ENCODE peak calls at places on chromosomes 6 and 20, in four cellular contexts. One of them, this sample, is unnamed.

GRCh38 chr20:25013478-25014380 is 21.2 kb upstream of the APMAP start:
- DNase-seq in OCI-LY7: no peak
- DNase-seq in dorsolateral prefrontal cortex: peak
- DNase-seq in fibroblast of lung: no peak
- DNase-seq in this sample: no peak

GRCh38 chr20:50450961-50451752 is 59.0 kb upstream of the PTPN1 start:
- DNase-seq in dorsolateral prefrontal cortex: no peak
- DNase-seq in OCI-LY7: peak
- DNase-seq in fibroblast of lung: peak
- DNase-seq in this sample: peak

GRCh38 chr20:63483834-63484233 is 11.4 kb upstream of the KCNQ2 start:
- DNase-seq in dorsolateral prefrontal cortex: no peak
- DNase-seq in fibroblast of lung: no peak
- DNase-seq in OCI-LY7: no peak
- DNase-seq in this sample: no peak

GRCh38 chr20:2585811-2586210 is 49.4 kb downstream of the TMC2 start:
- DNase-seq in OCI-LY7: no peak
- DNase-seq in dorsolateral prefrontal cortex: no peak
- DNase-seq in fibroblast of lung: peak
- DNase-seq in this sample: peak

GRCh38 chr6:34696189-34696738 is 303 bp downstream of the ILRUN start:
- DNase-seq in dorsolateral prefrontal cortex: peak
- DNase-seq in OCI-LY7: no peak
- DNase-seq in fibroblast of lung: peak
- DNase-seq in this sample: no peak

GRCh38 chr6:135087803-135088202 is 33.2 kb upstream of the HBS1L start:
- DNase-seq in dorsolateral prefrontal cortex: no peak
- DNase-seq in OCI-LY7: no peak
- DNase-seq in fibroblast of lung: no peak
- DNase-seq in this sample: no peak

GRCh38 chr6:17653198-17653881 is 53.2 kb downstream of the FAM8A1 start:
- DNase-seq in dorsolateral prefrontal cortex: no peak
- DNase-seq in fibroblast of lung: no peak
- DNase-seq in OCI-LY7: no peak
- DNase-seq in this sample: no peak

GRCh38 chr6:119170427-119171407 is 92.3 kb upstream of the FAM184A start:
- DNase-seq in fibroblast of lung: peak
- DNase-seq in OCI-LY7: no peak
- DNase-seq in dorsolateral prefrontal cortex: no peak
- DNase-seq in this sample: no peak

GRCh38 chr20:64090165-64090564 is 6.0 kb upstream of the LKAAEAR1 start:
- DNase-seq in fibroblast of lung: no peak
- DNase-seq in OCI-LY7: no peak
- DNase-seq in dorsolateral prefrontal cortex: peak
- DNase-seq in this sample: no peak

GRCh38 chr20:48651960-48652359 is 175.8 kb downstream of the PREX1 start:
- DNase-seq in fibroblast of lung: no peak
- DNase-seq in dorsolateral prefrontal cortex: no peak
- DNase-seq in OCI-LY7: no peak
- DNase-seq in this sample: no peak

GRCh38 chr20:19806806-19807691 is 49.0 kb downstream of the RIN2 start:
- DNase-seq in fibroblast of lung: peak
- DNase-seq in OCI-LY7: no peak
- DNase-seq in dorsolateral prefrontal cortex: no peak
- DNase-seq in this sample: no peak

GRCh38 chr20:60246751-60247150 is 288.5 kb downstream of the CDH26 start:
- DNase-seq in dorsolateral prefrontal cortex: no peak
- DNase-seq in fibroblast of lung: no peak
- DNase-seq in OCI-LY7: no peak
- DNase-seq in this sample: no peak

DNA sequence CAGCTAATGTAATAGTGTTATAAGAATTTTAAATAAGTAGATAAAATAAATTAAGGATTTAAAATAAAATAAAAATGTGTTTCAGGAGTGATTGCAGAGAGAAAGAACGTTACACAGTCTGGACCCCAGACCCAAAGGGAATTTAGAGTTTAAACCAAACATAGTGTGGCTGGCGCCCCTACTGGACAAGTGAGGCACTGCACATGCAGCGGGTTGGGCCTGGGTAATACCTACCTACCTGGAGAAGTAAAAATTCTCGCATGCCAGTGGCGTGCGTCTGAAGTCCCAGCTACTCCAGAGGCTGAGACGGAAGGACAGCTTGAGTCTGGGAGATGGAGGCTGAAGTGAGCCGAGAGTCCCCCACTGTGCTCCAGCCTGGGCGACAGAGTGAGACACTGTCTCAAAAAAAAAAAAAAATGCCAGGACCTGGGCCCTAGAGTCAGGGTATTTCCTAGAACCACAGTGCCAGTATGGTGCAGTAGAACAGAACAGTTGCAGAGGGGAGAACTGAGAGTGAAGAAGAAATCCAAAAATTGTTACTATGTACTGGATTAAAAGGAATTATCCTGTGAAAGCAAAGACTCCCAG is 71.4 kb upstream of the TCF21 start:
- DNase-seq in OCI-LY7: peak
- DNase-seq in fibroblast of lung: no peak
- DNase-seq in dorsolateral prefrontal cortex: no peak
- DNase-seq in this sample: no peak
- TF ChIP-seq CTCF in OCI-LY7: peak
- TF ChIP-seq CTCF in fibroblast of lung: peak
- TF ChIP-seq CTCF in dorsolateral prefrontal cortex: peak
- TF ChIP-seq CTCF in this sample: peak

GRCh38 chr20:44809380-44810060 is 826 bp downstream of the RIMS4 start:
- DNase-seq in dorsolateral prefrontal cortex: no peak
- DNase-seq in fibroblast of lung: no peak
- DNase-seq in OCI-LY7: no peak
- DNase-seq in this sample: no peak
- H3K4me3 ChIP-seq in dorsolateral prefrontal cortex: peak
- H3K4me3 ChIP-seq in fibroblast of lung: no peak
- H3K4me3 ChIP-seq in OCI-LY7: no peak
- H3K4me3 ChIP-seq in this sample: no peak

DNA sequence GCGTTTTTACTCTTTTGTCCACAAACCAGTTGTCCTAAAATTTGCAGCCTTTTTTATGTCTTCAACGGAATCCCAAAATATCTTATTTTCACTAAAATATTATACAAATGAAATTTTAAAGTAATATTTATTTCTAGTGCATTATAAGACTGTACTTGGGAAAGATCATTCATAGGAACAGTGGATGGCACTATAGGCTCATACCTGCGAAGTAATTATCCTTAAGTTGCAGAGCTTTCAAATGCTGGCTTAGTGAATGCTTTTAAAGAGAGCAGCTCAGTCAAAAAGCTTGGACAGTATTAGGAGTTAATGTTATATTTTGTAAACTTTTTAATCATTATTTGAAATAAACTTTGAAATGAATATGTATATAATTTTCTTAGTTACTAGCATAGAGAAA is 254.9 kb downstream of the CDKAL1 start:
- DNase-seq in dorsolateral prefrontal cortex: no peak
- DNase-seq in fibroblast of lung: peak
- DNase-seq in OCI-LY7: no peak
- DNase-seq in this sample: no peak
- TF ChIP-seq CTCF in dorsolateral prefrontal cortex: peak
- TF ChIP-seq CTCF in fibroblast of lung: no peak
- TF ChIP-seq CTCF in OCI-LY7: no peak
- TF ChIP-seq CTCF in this sample: peak

GRCh38 chr20:33686984-33687366 is 790 bp upstream of the E2F1 start:
- DNase-seq in fibroblast of lung: no peak
- DNase-seq in dorsolateral prefrontal cortex: no peak
- DNase-seq in OCI-LY7: no peak
- DNase-seq in this sample: no peak
- H3K4me3 ChIP-seq in fibroblast of lung: peak
- H3K4me3 ChIP-seq in dorsolateral prefrontal cortex: peak
- H3K4me3 ChIP-seq in OCI-LY7: peak
- H3K4me3 ChIP-seq in this sample: peak

GRCh38 chr20:949717-950116 is 33.6 kb upstream of the ANGPT4 start:
- DNase-seq in dorsolateral prefrontal cortex: no peak
- DNase-seq in OCI-LY7: no peak
- DNase-seq in fibroblast of lung: no peak
- DNase-seq in this sample: no peak

GRCh38 chr20:952196-952795 is 36.2 kb upstream of the ANGPT4 start:
- DNase-seq in dorsolateral prefrontal cortex: no peak
- DNase-seq in fibroblast of lung: no peak
- DNase-seq in OCI-LY7: no peak
- DNase-seq in this sample: no peak

GRCh38 chr20:955111-955510 is 39.0 kb upstream of the ANGPT4 start:
- DNase-seq in OCI-LY7: no peak
- DNase-seq in dorsolateral prefrontal cortex: no peak
- DNase-seq in fibroblast of lung: no peak
- DNase-seq in this sample: no peak

GRCh38 chr20:953742-954141 is 37.6 kb upstream of the ANGPT4 start:
- DNase-seq in fibroblast of lung: no peak
- DNase-seq in dorsolateral prefrontal cortex: no peak
- DNase-seq in OCI-LY7: no peak
- DNase-seq in this sample: no peak

DNA sequence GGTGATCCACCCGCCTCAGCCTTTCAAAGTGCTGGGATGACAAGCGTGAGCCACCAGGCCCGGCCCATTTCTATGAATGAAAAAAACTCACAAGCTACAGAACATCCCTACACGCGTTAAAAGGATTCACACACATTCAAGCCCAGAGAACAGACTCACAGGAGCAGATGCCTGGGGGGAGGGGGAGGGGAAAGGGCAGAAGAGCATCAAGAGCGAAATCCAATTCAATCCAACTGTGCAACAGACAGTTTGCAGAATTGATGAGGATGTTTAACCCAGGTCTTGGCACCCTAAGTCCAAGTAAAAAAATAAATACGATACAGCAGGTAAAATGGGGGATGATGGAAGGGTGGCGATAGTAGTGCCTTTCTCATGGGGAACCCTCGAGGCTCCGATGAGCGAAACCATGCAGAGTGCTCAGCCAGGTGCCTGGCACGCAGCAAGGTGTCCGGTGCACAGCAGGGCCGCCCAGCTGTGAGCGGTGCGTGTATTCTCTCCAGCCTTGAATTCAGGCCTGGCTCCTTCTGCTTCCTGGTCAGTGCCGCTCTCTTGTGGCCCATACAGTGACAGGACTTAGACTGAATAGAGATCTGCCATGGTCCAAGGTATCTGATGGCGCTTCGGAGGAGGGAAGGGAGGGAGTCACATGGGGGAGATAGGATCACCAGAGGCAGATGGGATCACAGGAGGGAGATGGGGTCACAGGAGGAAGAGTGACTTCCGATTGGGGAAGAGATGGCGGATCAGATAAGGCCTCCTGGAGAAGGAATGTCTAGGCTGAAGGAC is 35.4 kb upstream of the ANGPT4 start:
- DNase-seq in dorsolateral prefrontal cortex: no peak
- DNase-seq in fibroblast of lung: no peak
- DNase-seq in OCI-LY7: no peak
- DNase-seq in this sample: no peak
- TF ChIP-seq CTCF in dorsolateral prefrontal cortex: no peak
- TF ChIP-seq CTCF in fibroblast of lung: no peak
- TF ChIP-seq CTCF in OCI-LY7: no peak
- TF ChIP-seq CTCF in this sample: no peak